ENCODE peak calls at places on chromosomes 1 and 21, in four cellular contexts. R is Peyer's patch, O is right lobe of liver, C is sigmoid colon. U is an unnamed sample.

GRCh38 chr1:51907079-51907702 is 28.7 kb upstream of the NRDC start:
- DNase-seq in R (no peak), C (no peak), O (no peak), U (no peak)

GRCh38 chr1:53684741-53685140 is 54.2 kb downstream of the GLIS1 start:
- DNase-seq in O (no peak), R (no peak), C (no peak), U (no peak)

GRCh38 chr21:25895565-25896205 is 160.9 kb downstream of the GABPA start:
- DNase-seq in O (no peak), C (no peak), R (no peak), U (no peak)

GRCh38 chr1:156336242-156336641 is 1.9 kb downstream of the CCT3 start:
- DNase-seq in O (no peak), R (no peak), C (no peak), U (no peak)

GRCh38 chr1:168972225-168972624 is 134.3 kb upstream of the ATP1B1 start:
- DNase-seq in R (no peak), O (no peak), C (no peak), U (no peak)

GRCh38 chr21:30233228-30233627 is 17.3 kb upstream of the CLDN8 start:
- DNase-seq in O (no peak), R (no peak), C (no peak), U (no peak)

GRCh38 chr1:211606914-211607751 is 28.2 kb upstream of the SLC30A1 start:
- DNase-seq in O (no peak), C (no peak), R (no peak), U (no peak)

GRCh38 chr21:38760017-38760761 is 45.5 kb upstream of the ETS2 start:
- DNase-seq in O (no peak), R (no peak), C (no peak), U (no peak)

GRCh38 chr1:13823126-13823880 is 123.3 kb downstream of the PRDM2 start:
- DNase-seq in C (no peak), R (no peak), O (peak; percentile 19), U (peak; percentile 35)

GRCh38 chr1:154832384-154832783 is 37.7 kb downstream of the KCNN3 start:
- DNase-seq in O (no peak), C (no peak), R (no peak), U (no peak)

GRCh38 chr21:30168086-30168485 is 1.5 kb upstream of the CLDN17 start:
- DNase-seq in C (no peak), O (no peak), R (no peak), U (no peak)

GRCh38 chr1:41356752-41357151 is 4.5 kb upstream of the FOXO6 start:
- DNase-seq in C (no peak), O (peak; percentile 2), R (no peak), U (no peak)

GRCh38 chr21:42555756-42556438 is 42.2 kb downstream of the SLC37A1 start:
- DNase-seq in O (peak; percentile 42), C (peak; percentile 40), R (no peak), U (no peak)

GRCh38 chr1:54499097-54500029 is 48.7 kb upstream of the ACOT11 start:
- DNase-seq in O (no peak), R (peak; percentile 60), C (no peak), U (peak; percentile 26)

GRCh38 chr1:236417325-236417724 is 23.2 kb downstream of the EDARADD start:
- DNase-seq in R (no peak), C (no peak), O (no peak), U (no peak)

GRCh38 chr1:228101994-228102790 is 933 bp downstream of the C1orf35 start:
- DNase-seq in R (peak; percentile 79), O (no peak), C (peak; percentile 82), U (peak; percentile 53)

GRCh38 chr1:30728340-30728739 is 5.0 kb upstream of the MATN1 start:
- DNase-seq in O (no peak), R (no peak), C (no peak), U (no peak)

GRCh38 chr1:103527331-103527730 is 1.8 kb downstream of the RNPC3 start:
- DNase-seq in O (no peak), R (no peak), C (no peak), U (no peak)

GRCh38 chr1:177209357-177209756 is 38.6 kb downstream of the BRINP2 start:
- DNase-seq in O (peak; percentile 58), C (peak; percentile 90), R (peak; percentile 51), U (peak; percentile 80)

GRCh38 chr1:87968259-87968955 is 639.7 kb downstream of the LMO4 start:
- DNase-seq in C (peak; percentile 76), O (no peak), R (no peak), U (peak; percentile 85)

GRCh38 chr1:2152914-2153313 is 41.7 kb downstream of the FAAP20 start:
- DNase-seq in C (no peak), O (no peak), R (no peak), U (no peak)

GRCh38 chr1:245690153-245690552 is 535.4 kb downstream of the KIF26B start:
- DNase-seq in R (no peak), C (no peak), O (no peak), U (no peak)

GRCh38 chr1:201084171-201084766 is 28.0 kb downstream of the CACNA1S start:
- DNase-seq in C (no peak), O (no peak), R (no peak), U (no peak)

GRCh38 chr1:12616709-12617373 is 1.2 kb downstream of the DHRS3 start:
- DNase-seq in C (peak; percentile 81), R (peak; percentile 69), O (no peak), U (peak; percentile 50)

GRCh38 chr1:235124665-235125064 is 4.0 kb downstream of the TOMM20 start:
- DNase-seq in R (no peak), O (no peak), C (no peak), U (no peak)

GRCh38 chr21:31395268-31395667 is 51.2 kb upstream of the TIAM1 start:
- DNase-seq in C (no peak), O (no peak), R (no peak), U (no peak)

GRCh38 chr1:215749423-215749822 is 182.3 kb downstream of the KCTD3 start:
- DNase-seq in R (no peak), C (no peak), O (no peak), U (no peak)

GRCh38 chr1:95021794-95022193 is 51.0 kb downstream of the ALG14 start:
- DNase-seq in O (no peak), C (peak; percentile 75), R (no peak), U (peak; percentile 43)

GRCh38 chr1:39653546-39654031 is 14.1 kb upstream of the HEYL start:
- DNase-seq in O (peak; percentile 74), R (peak; percentile 77), C (peak; percentile 93), U (peak; percentile 81)

GRCh38 chr1:165352442-165353293 is 3.8 kb downstream of the LMX1A start:
- DNase-seq in C (no peak), O (no peak), R (peak; percentile 77), U (no peak)

GRCh38 chr21:39669976-39670671 is 57.4 kb downstream of the B3GALT5 start:
- DNase-seq in R (peak; percentile 79), C (no peak), O (no peak), U (peak; percentile 47)

GRCh38 chr21:46159841-46160562 is 4.6 kb upstream of the FTCD start:
- DNase-seq in R (peak; percentile 36), O (no peak), C (peak; percentile 51), U (no peak)

GRCh38 chr1:36528361-36529349 is 45.9 kb upstream of the CSF3R start:
- DNase-seq in R (no peak), C (peak; percentile 28), O (peak; percentile 33), U (no peak)

GRCh38 chr1:231515748-231516147 is 12.7 kb upstream of the TSNAX start:
- DNase-seq in R (no peak), O (no peak), C (no peak), U (no peak)
- TF ChIP-seq POLR2A in R (no peak), O (no peak), C (no peak), U (no peak)

GRCh38 chr1:202860744-202861419 is 28.1 kb downstream of the RABIF start:
- DNase-seq in R (peak; percentile 88), C (peak; percentile 77), O (peak; percentile 91), U (peak; percentile 56)
- TF ChIP-seq POLR2A in R (peak; percentile 78), C (no peak), O (peak; percentile 7), U (no peak)

GRCh38 chr1:247713753-247714152 is 2.7 kb downstream of the OR6F1 start:
- DNase-seq in O (no peak), C (no peak), R (no peak), U (no peak)

GRCh38 chr1:247721222-247721621 is 4.8 kb upstream of the OR6F1 start:
- DNase-seq in O (no peak), C (no peak), R (no peak), U (no peak)

GRCh38 chr1:247716546-247716945 is at the start of gene OR6F1:
- DNase-seq in C (no peak), O (no peak), R (no peak), U (no peak)
- TF ChIP-seq POLR2A in C (no peak), O (no peak), R (no peak), U (no peak)

DNA sequence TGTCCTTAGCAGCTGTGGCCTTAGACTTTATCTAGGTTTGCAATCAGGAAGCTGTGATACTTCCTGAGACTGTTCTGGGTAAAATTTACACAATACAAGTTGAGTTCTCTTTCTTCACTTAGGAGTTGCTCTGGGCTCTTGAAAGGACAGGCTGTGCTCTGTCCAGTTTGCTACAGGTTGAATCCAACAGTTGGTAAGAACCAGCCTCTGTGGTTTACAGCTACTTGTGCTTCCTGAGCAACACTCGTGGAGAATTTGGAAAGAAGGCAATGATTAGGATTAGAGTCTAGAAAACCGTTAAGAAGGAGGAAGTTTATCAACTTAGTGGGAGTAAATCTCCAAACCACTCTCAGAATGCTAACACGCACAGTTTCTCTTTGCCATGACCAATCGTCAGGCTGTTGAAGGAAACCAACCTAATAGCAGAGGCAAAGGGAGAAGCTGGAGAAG is 26.8 kb downstream of the GFI1 start:
- DNase-seq in O (no peak), R (no peak), C (no peak), U (no peak)
- TF ChIP-seq POLR2A in O (no peak), R (no peak), C (no peak), U (no peak)

GRCh38 chr1:167362638-167363037 is 142.0 kb downstream of the POU2F1 start:
- DNase-seq in R (no peak), O (no peak), C (no peak), U (no peak)
- TF ChIP-seq POLR2A in R (no peak), O (no peak), C (no peak), U (no peak)

GRCh38 chr1:15205586-15206346 is 41.3 kb upstream of the FHAD1 start:
- DNase-seq in C (peak; percentile 33), O (no peak), R (no peak), U (no peak)
- TF ChIP-seq POLR2A in C (no peak), O (no peak), R (no peak), U (no peak)

GRCh38 chr1:24364975-24365678 is 46.0 kb downstream of the GRHL3 start:
- DNase-seq in R (no peak), C (peak; percentile 69), O (no peak), U (no peak)
- TF ChIP-seq POLR2A in R (no peak), C (no peak), O (no peak), U (no peak)

GRCh38 chr1:203307690-203308126 is 2.4 kb downstream of the BTG2 start:
- DNase-seq in C (no peak), O (no peak), R (no peak), U (no peak)

GRCh38 chr1:203305809-203306088 is 430 bp downstream of the BTG2 start:
- DNase-seq in O (no peak), C (peak; percentile 80), R (no peak), U (no peak)

GRCh38 chr1:203304919-203305808 is at the start of gene BTG2:
- DNase-seq in O (peak; percentile 93), C (peak; percentile 98), R (peak; percentile 97), U (peak; percentile 94)

GRCh38 chr1:203306970-203307541 is 1.7 kb downstream of the BTG2 start:
- DNase-seq in R (peak; percentile 62), O (no peak), C (peak; percentile 78), U (peak; percentile 60)

GRCh38 chr1:203306089-203306969 is 1.0 kb downstream of the BTG2 start:
- DNase-seq in O (peak; percentile 75), C (peak; percentile 95), R (peak; percentile 70), U (peak; percentile 97)
- TF ChIP-seq POLR2A in O (no peak), C (peak; percentile 63), R (peak; percentile 54), U (peak; percentile 95)